ENCODE peak calls at places on chromosome 11, in nine cellular contexts. One of them, this sample, is unnamed.
A peak's percentile ranks its signal among the peaks of the same experiment; 100 is the strongest.

GRCh38 chr11:128323381-128323780 is 264.0 kb downstream of the ETS1 start:
- DNase-seq in AG10803: peak; percentile 43
- DNase-seq in tibial artery: no peak
- DNase-seq in astrocyte of the spinal cord: no peak
- DNase-seq in cardiac muscle cell: peak; percentile 53
- DNase-seq in heart left ventricle: peak; percentile 26
- DNase-seq in suprapubic skin: no peak
- DNase-seq in cardiac fibroblast: peak; percentile 60
- DNase-seq in HL-60: no peak
- DNase-seq in this sample: peak; percentile 33

GRCh38 chr11:76588455-76589325 is 81.9 kb downstream of the LRRC32 start:
- DNase-seq in AG10803: no peak
- DNase-seq in tibial artery: peak; percentile 79
- DNase-seq in astrocyte of the spinal cord: no peak
- DNase-seq in cardiac muscle cell: peak; percentile 80
- DNase-seq in heart left ventricle: peak; percentile 88
- DNase-seq in suprapubic skin: no peak
- DNase-seq in cardiac fibroblast: peak; percentile 84
- DNase-seq in HL-60: peak; percentile 10
- DNase-seq in this sample: peak; percentile 12

GRCh38 chr11:6755303-6755952 is 16.3 kb downstream of the OR2AG2 start:
- DNase-seq in AG10803: peak; percentile 20
- DNase-seq in tibial artery: no peak
- DNase-seq in astrocyte of the spinal cord: peak; percentile 29
- DNase-seq in cardiac muscle cell: peak; percentile 57
- DNase-seq in heart left ventricle: no peak
- DNase-seq in suprapubic skin: no peak
- DNase-seq in cardiac fibroblast: peak; percentile 55
- DNase-seq in HL-60: no peak
- DNase-seq in this sample: peak; percentile 38

GRCh38 chr11:112525844-112526590 is 265.4 kb upstream of the PLET1 start:
- DNase-seq in AG10803: no peak
- DNase-seq in tibial artery: no peak
- DNase-seq in astrocyte of the spinal cord: no peak
- DNase-seq in cardiac muscle cell: no peak
- DNase-seq in heart left ventricle: no peak
- DNase-seq in suprapubic skin: no peak
- DNase-seq in cardiac fibroblast: no peak
- DNase-seq in HL-60: no peak
- DNase-seq in this sample: peak; percentile 64

GRCh38 chr11:117189191-117189940 is 9.8 kb upstream of the TAGLN start:
- DNase-seq in AG10803: no peak
- DNase-seq in tibial artery: peak; percentile 63
- DNase-seq in astrocyte of the spinal cord: no peak
- DNase-seq in cardiac muscle cell: no peak
- DNase-seq in heart left ventricle: no peak
- DNase-seq in suprapubic skin: peak; percentile 65
- DNase-seq in cardiac fibroblast: no peak
- DNase-seq in HL-60: peak; percentile 72
- DNase-seq in this sample: no peak

GRCh38 chr11:96279421-96280290 is 63.3 kb downstream of the MAML2 start:
- DNase-seq in AG10803: peak; percentile 32
- DNase-seq in tibial artery: no peak
- DNase-seq in astrocyte of the spinal cord: peak; percentile 72
- DNase-seq in cardiac muscle cell: peak; percentile 44
- DNase-seq in heart left ventricle: no peak
- DNase-seq in suprapubic skin: no peak
- DNase-seq in cardiac fibroblast: peak; percentile 33
- DNase-seq in HL-60: no peak
- DNase-seq in this sample: peak; percentile 92

GRCh38 chr11:46874586-46874985 is 28.5 kb upstream of the CKAP5 start:
- DNase-seq in AG10803: no peak
- DNase-seq in tibial artery: no peak
- DNase-seq in astrocyte of the spinal cord: no peak
- DNase-seq in cardiac muscle cell: no peak
- DNase-seq in heart left ventricle: no peak
- DNase-seq in suprapubic skin: no peak
- DNase-seq in cardiac fibroblast: no peak
- DNase-seq in HL-60: no peak
- DNase-seq in this sample: no peak

GRCh38 chr11:2577071-2578005 is 122.5 kb downstream of the KCNQ1OT1 start:
- DNase-seq in AG10803: no peak
- DNase-seq in tibial artery: peak; percentile 12
- DNase-seq in astrocyte of the spinal cord: no peak
- DNase-seq in cardiac muscle cell: no peak
- DNase-seq in heart left ventricle: peak; percentile 23
- DNase-seq in suprapubic skin: peak; percentile 56
- DNase-seq in cardiac fibroblast: no peak
- DNase-seq in HL-60: no peak
- DNase-seq in this sample: no peak

GRCh38 chr11:131546218-131546895 is 175.9 kb downstream of the NTM start:
- DNase-seq in AG10803: no peak
- DNase-seq in tibial artery: no peak
- DNase-seq in astrocyte of the spinal cord: peak; percentile 4
- DNase-seq in cardiac muscle cell: no peak
- DNase-seq in heart left ventricle: no peak
- DNase-seq in suprapubic skin: no peak
- DNase-seq in cardiac fibroblast: no peak
- DNase-seq in HL-60: no peak
- DNase-seq in this sample: no peak

GRCh38 chr11:111035746-111036145 is 209.8 kb upstream of the POU2AF2 start:
- DNase-seq in AG10803: no peak
- DNase-seq in tibial artery: no peak
- DNase-seq in astrocyte of the spinal cord: no peak
- DNase-seq in cardiac muscle cell: no peak
- DNase-seq in heart left ventricle: no peak
- DNase-seq in suprapubic skin: no peak
- DNase-seq in cardiac fibroblast: no peak
- DNase-seq in HL-60: no peak
- DNase-seq in this sample: no peak

GRCh38 chr11:109984634-109985289 is 108.4 kb upstream of the ZC3H12C start:
- DNase-seq in AG10803: no peak
- DNase-seq in tibial artery: no peak
- DNase-seq in astrocyte of the spinal cord: no peak
- DNase-seq in cardiac muscle cell: peak; percentile 30
- DNase-seq in heart left ventricle: no peak
- DNase-seq in suprapubic skin: no peak
- DNase-seq in cardiac fibroblast: no peak
- DNase-seq in HL-60: peak; percentile 22
- DNase-seq in this sample: no peak

GRCh38 chr11:78080818-78081495 is 1.3 kb upstream of the NDUFC2 start:
- DNase-seq in AG10803: peak; percentile 74
- DNase-seq in tibial artery: no peak
- DNase-seq in astrocyte of the spinal cord: peak; percentile 59
- DNase-seq in cardiac muscle cell: peak; percentile 93
- DNase-seq in heart left ventricle: no peak
- DNase-seq in suprapubic skin: no peak
- DNase-seq in cardiac fibroblast: peak; percentile 80
- DNase-seq in HL-60: no peak
- DNase-seq in this sample: no peak

GRCh38 chr11:96001037-96001436 is 77.1 kb upstream of the MTMR2 start:
- DNase-seq in AG10803: peak; percentile 96
- DNase-seq in tibial artery: peak; percentile 95
- DNase-seq in astrocyte of the spinal cord: peak; percentile 67
- DNase-seq in cardiac muscle cell: peak; percentile 94
- DNase-seq in heart left ventricle: peak; percentile 84
- DNase-seq in suprapubic skin: peak; percentile 91
- DNase-seq in cardiac fibroblast: peak; percentile 96
- DNase-seq in HL-60: no peak
- DNase-seq in this sample: peak; percentile 9

GRCh38 chr11:126465573-126466287 is 110.2 kb downstream of the ST3GAL4 start:
- DNase-seq in AG10803: no peak
- DNase-seq in tibial artery: no peak
- DNase-seq in astrocyte of the spinal cord: no peak
- DNase-seq in cardiac muscle cell: no peak
- DNase-seq in heart left ventricle: no peak
- DNase-seq in suprapubic skin: no peak
- DNase-seq in cardiac fibroblast: no peak
- DNase-seq in HL-60: no peak
- DNase-seq in this sample: no peak

GRCh38 chr11:110972640-110973039 is 260.4 kb upstream of the ARHGAP20 start:
- DNase-seq in AG10803: peak; percentile 66
- DNase-seq in tibial artery: no peak
- DNase-seq in astrocyte of the spinal cord: peak; percentile 72
- DNase-seq in cardiac muscle cell: peak; percentile 91
- DNase-seq in heart left ventricle: no peak
- DNase-seq in suprapubic skin: no peak
- DNase-seq in cardiac fibroblast: peak; percentile 87
- DNase-seq in HL-60: peak; percentile 32
- DNase-seq in this sample: peak; percentile 37

GRCh38 chr11:2928605-2929510 is at the start of gene PHLDA2:
- DNase-seq in AG10803: peak; percentile 76
- DNase-seq in tibial artery: peak; percentile 44
- DNase-seq in astrocyte of the spinal cord: peak; percentile 74
- DNase-seq in cardiac muscle cell: peak; percentile 73
- DNase-seq in heart left ventricle: peak; percentile 54
- DNase-seq in suprapubic skin: no peak
- DNase-seq in cardiac fibroblast: peak; percentile 74
- DNase-seq in HL-60: peak; percentile 48
- DNase-seq in this sample: peak; percentile 74

GRCh38 chr11:2650343-2650867 is 49.4 kb downstream of the KCNQ1OT1 start:
- DNase-seq in AG10803: no peak
- DNase-seq in tibial artery: no peak
- DNase-seq in astrocyte of the spinal cord: no peak
- DNase-seq in cardiac muscle cell: no peak
- DNase-seq in heart left ventricle: no peak
- DNase-seq in suprapubic skin: no peak
- DNase-seq in cardiac fibroblast: no peak
- DNase-seq in HL-60: no peak
- DNase-seq in this sample: no peak

DNA sequence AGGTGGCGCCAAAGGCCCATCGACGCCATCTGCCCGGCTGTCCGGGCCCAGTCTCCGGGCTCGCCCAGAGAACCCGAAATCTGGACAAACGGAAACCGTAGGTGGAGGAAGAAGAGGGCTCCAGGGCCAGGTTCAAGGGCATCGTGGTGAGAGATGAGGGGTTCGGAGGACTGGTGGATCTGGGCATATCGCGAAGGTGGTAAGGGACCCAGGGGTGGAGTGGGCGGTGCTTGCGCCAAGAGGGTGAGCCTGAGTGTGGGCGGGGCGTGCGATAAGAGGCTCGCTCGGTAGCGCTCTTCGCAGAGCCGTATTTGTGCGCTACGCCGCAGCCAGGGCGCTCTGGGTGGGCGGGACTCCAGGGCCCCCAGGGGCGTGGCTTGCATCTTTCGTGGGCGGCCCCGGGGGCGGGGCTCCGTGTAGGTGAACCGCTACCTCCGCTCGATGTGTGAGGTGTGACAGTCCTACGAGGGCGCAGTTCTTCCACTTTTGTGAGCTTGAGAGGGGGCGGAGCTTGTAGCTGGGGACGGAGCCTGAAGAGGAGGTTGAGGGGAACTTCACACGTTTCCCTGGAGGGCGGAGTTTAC is 4.8 kb downstream of the CD248 start:
- DNase-seq in AG10803: peak; percentile 87
- DNase-seq in tibial artery: peak; percentile 91
- DNase-seq in astrocyte of the spinal cord: peak; percentile 97
- DNase-seq in cardiac muscle cell: peak; percentile 95
- DNase-seq in heart left ventricle: peak; percentile 96
- DNase-seq in suprapubic skin: peak; percentile 95
- DNase-seq in cardiac fibroblast: peak; percentile 97
- DNase-seq in HL-60: peak; percentile 79
- DNase-seq in this sample: peak; percentile 94
- TF ChIP-seq CTCF in AG10803: peak; percentile 86
- TF ChIP-seq CTCF in tibial artery: peak; percentile 92
- TF ChIP-seq CTCF in astrocyte of the spinal cord: no peak
- TF ChIP-seq CTCF in cardiac muscle cell: peak; percentile 95
- TF ChIP-seq CTCF in heart left ventricle: peak; percentile 87
- TF ChIP-seq CTCF in suprapubic skin: no peak
- TF ChIP-seq CTCF in cardiac fibroblast: no peak
- TF ChIP-seq CTCF in HL-60: no peak
- TF ChIP-seq CTCF in this sample: peak; percentile 92

GRCh38 chr11:119702261-119702591 is 26.8 kb downstream of the NECTIN1 start:
- DNase-seq in AG10803: peak; percentile 45
- DNase-seq in tibial artery: no peak
- DNase-seq in astrocyte of the spinal cord: peak; percentile 54
- DNase-seq in cardiac muscle cell: no peak
- DNase-seq in heart left ventricle: no peak
- DNase-seq in suprapubic skin: no peak
- DNase-seq in cardiac fibroblast: no peak
- DNase-seq in HL-60: no peak
- DNase-seq in this sample: no peak
- H3K4me3 ChIP-seq in AG10803: no peak overlapping the region
- H3K4me3 ChIP-seq in tibial artery: no peak overlapping the region
- H3K4me3 ChIP-seq in astrocyte of the spinal cord: no peak overlapping the region
- H3K4me3 ChIP-seq in cardiac muscle cell: no peak overlapping the region
- H3K4me3 ChIP-seq in heart left ventricle: no peak overlapping the region
- H3K4me3 ChIP-seq in suprapubic skin: no peak overlapping the region
- H3K4me3 ChIP-seq in cardiac fibroblast: no peak overlapping the region
- H3K4me3 ChIP-seq in HL-60: no peak overlapping the region
- H3K4me3 ChIP-seq in this sample: no peak overlapping the region

GRCh38 chr11:980438-981365 is 55.0 kb downstream of the AP2A2 start:
- DNase-seq in AG10803: peak; percentile 7
- DNase-seq in tibial artery: no peak
- DNase-seq in astrocyte of the spinal cord: peak; percentile 46
- DNase-seq in cardiac muscle cell: no peak
- DNase-seq in heart left ventricle: no peak
- DNase-seq in suprapubic skin: no peak
- DNase-seq in cardiac fibroblast: no peak
- DNase-seq in HL-60: no peak
- DNase-seq in this sample: no peak
- TF ChIP-seq CTCF in AG10803: peak; percentile 7
- TF ChIP-seq CTCF in tibial artery: no peak
- TF ChIP-seq CTCF in astrocyte of the spinal cord: peak; percentile 16
- TF ChIP-seq CTCF in cardiac muscle cell: peak; percentile 2
- TF ChIP-seq CTCF in heart left ventricle: no peak
- TF ChIP-seq CTCF in suprapubic skin: no peak
- TF ChIP-seq CTCF in cardiac fibroblast: no peak
- TF ChIP-seq CTCF in HL-60: no peak
- TF ChIP-seq CTCF in this sample: no peak

DNA sequence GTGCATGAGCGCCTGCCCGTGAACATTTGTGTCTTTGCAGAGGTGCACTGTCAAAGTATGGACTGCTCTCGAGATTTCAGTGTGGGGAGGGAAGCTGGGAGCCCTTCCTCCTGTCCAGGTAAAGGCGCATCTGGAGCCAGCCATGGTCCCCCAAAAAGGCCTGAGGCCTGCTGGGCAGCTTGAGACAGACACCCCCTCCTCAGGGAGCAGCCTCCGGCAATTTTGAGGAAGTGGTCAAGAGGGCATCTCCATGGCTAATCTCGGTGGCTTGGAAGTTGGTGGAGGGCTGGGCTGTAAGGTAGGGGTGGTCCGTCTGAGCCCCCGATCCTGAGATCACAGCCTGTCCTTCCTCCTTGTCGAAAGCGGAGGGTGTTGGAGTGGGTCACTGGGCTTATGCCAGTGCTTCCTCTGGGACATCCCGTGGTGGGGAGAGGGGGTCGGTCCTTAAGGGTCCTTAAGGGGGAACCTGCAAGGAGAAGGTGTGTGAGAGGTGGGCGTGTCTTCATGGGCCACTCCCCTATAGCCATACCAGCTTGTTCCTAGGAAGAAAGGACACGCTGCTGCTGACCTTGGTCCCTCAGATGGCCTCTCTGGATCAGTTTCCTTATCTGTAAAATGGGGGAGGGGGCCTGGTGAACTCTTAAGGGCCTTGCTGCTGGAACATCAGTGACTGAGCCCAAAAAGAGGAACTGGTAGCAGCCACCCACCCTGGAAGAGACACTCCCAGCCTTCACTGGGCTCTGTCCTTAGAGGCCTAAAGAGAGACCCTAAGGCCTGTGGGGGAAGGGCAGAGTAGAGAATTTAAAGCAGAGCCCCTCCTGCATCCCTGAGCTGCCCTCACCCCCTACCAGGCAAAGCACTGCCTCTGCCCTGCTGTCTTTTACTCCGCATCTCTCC is 2.6 kb downstream of the KCNC1 start:
- DNase-seq in AG10803: no peak
- DNase-seq in tibial artery: no peak
- DNase-seq in astrocyte of the spinal cord: no peak
- DNase-seq in cardiac muscle cell: no peak
- DNase-seq in heart left ventricle: peak; percentile 11
- DNase-seq in suprapubic skin: peak; percentile 40
- DNase-seq in cardiac fibroblast: no peak
- DNase-seq in HL-60: no peak
- DNase-seq in this sample: no peak
- H3K4me3 ChIP-seq in AG10803: no peak overlapping the region
- H3K4me3 ChIP-seq in tibial artery: no peak overlapping the region
- H3K4me3 ChIP-seq in astrocyte of the spinal cord: no peak overlapping the region
- H3K4me3 ChIP-seq in cardiac muscle cell: no peak overlapping the region
- H3K4me3 ChIP-seq in heart left ventricle: no peak overlapping the region
- H3K4me3 ChIP-seq in suprapubic skin: no peak overlapping the region
- H3K4me3 ChIP-seq in cardiac fibroblast: no peak overlapping the region
- H3K4me3 ChIP-seq in HL-60: no peak overlapping the region
- H3K4me3 ChIP-seq in this sample: no peak overlapping the region

This sample was measured in epithelial cell of esophagus.